ENCODE peak calls at places on chromosomes 16 and 17, in seven cellular contexts. W is heart left ventricle, H is spleen, T is uterus, X is ovary, R is IMR-90, Y is A549. L is an unnamed sample.

GRCh38 chr16:76535-77272 is 1.3 kb upstream of the MPG start:
- DNase-seq in W (peak), H (no peak), T (peak), X (peak), R (peak), Y (peak), L (peak)

GRCh38 chr17:49409066-49409465 is 5.6 kb downstream of the PHB1 start:
- DNase-seq in W (no peak), H (no peak), T (no peak), X (no peak), R (no peak), Y (no peak), L (no peak)

GRCh38 chr17:40909351-40909750 is 24.3 kb upstream of the KRT20 start:
- DNase-seq in W (peak), H (peak), T (peak), X (peak), R (peak), Y (peak), L (peak)

GRCh38 chr16:50602531-50603205 is 54.5 kb downstream of the NKD1 start:
- DNase-seq in W (no peak), H (no peak), T (no peak), X (no peak), R (no peak), Y (no peak), L (no peak)

GRCh38 chr17:78992542-78993212 is 13.0 kb upstream of the LGALS3BP start:
- DNase-seq in W (no peak), H (no peak), T (peak), X (no peak), R (no peak), Y (no peak), L (no peak)

GRCh38 chr16:30946671-30947532 is 2.0 kb upstream of the ORAI3 start:
- DNase-seq in W (no peak), H (no peak), T (no peak), X (peak), R (no peak), Y (no peak), L (no peak)

GRCh38 chr16:734981-735881 is 5.6 kb downstream of the CIAO3 start:
- DNase-seq in W (peak), H (peak), T (no peak), X (no peak), R (no peak), Y (no peak), L (no peak)

GRCh38 chr17:43754947-43755346 is 3.6 kb downstream of the SOST start:
- DNase-seq in W (no peak), H (no peak), T (no peak), X (no peak), R (no peak), Y (no peak), L (no peak)

GRCh38 chr17:7969434-7969833 is 33.0 kb upstream of the GUCY2D start:
- DNase-seq in W (no peak), H (no peak), T (no peak), X (no peak), R (no peak), Y (no peak), L (no peak)

GRCh38 chr16:4136229-4136813 is 20.1 kb upstream of the ADCY9 start:
- DNase-seq in W (no peak), H (no peak), T (no peak), X (no peak), R (no peak), Y (no peak), L (no peak)

GRCh38 chr17:76612977-76613851 is 27.6 kb upstream of the ST6GALNAC2 start:
- DNase-seq in W (no peak), H (no peak), T (no peak), X (no peak), R (no peak), Y (no peak), L (no peak)

GRCh38 chr17:78358538-78359215 is 1.2 kb downstream of the SOCS3 start:
- DNase-seq in W (no peak), H (no peak), T (no peak), X (no peak), R (peak), Y (no peak), L (no peak)

GRCh38 chr17:80892900-80893603 is 98.6 kb upstream of the CHMP6 start:
- DNase-seq in W (peak), H (no peak), T (no peak), X (no peak), R (peak), Y (peak), L (peak)

GRCh38 chr17:43591750-43592562 is 45.8 kb upstream of the ETV4 start:
- DNase-seq in W (peak), H (no peak), T (peak), X (peak), R (peak), Y (no peak), L (peak)

GRCh38 chr17:42111901-42112551 is 488 bp downstream of the DHX58 start:
- DNase-seq in W (no peak), H (peak), T (no peak), X (peak), R (peak), Y (no peak), L (peak)

GRCh38 chr17:76547183-76547641 is 7.4 kb downstream of the PRCD start:
- DNase-seq in W (peak), H (peak), T (peak), X (peak), R (peak), Y (peak), L (no peak)

GRCh38 chr16:7714775-7715174 is 382.1 kb downstream of the RBFOX1 start:
- DNase-seq in W (no peak), H (no peak), T (no peak), X (no peak), R (no peak), Y (no peak), L (no peak)

GRCh38 chr17:16349461-16349860 is 3.8 kb downstream of the CENPV start:
- DNase-seq in W (no peak), H (no peak), T (no peak), X (no peak), R (no peak), Y (no peak), L (no peak)

GRCh38 chr16:57758331-57759117 is 23.0 kb downstream of the KATNB1 start:
- DNase-seq in W (peak), H (no peak), T (no peak), X (no peak), R (no peak), Y (no peak), L (no peak)

GRCh38 chr17:21392257-21392656 is 16.1 kb downstream of the KCNJ12 start:
- DNase-seq in W (no peak), H (no peak), T (no peak), X (no peak), R (no peak), Y (no peak), L (no peak)

GRCh38 chr17:62892870-62893338 is 73.1 kb upstream of the TANC2 start:
- DNase-seq in W (peak), H (peak), T (no peak), X (no peak), R (peak), Y (peak), L (peak)

GRCh38 chr17:9937164-9937835 is 32.2 kb upstream of the RCVRN start:
- DNase-seq in W (peak), H (no peak), T (peak), X (peak), R (no peak), Y (no peak), L (no peak)

GRCh38 chr17:41176744-41177387 is 1.2 kb downstream of the KRTAP4-2 start:
- DNase-seq in W (no peak), H (no peak), T (no peak), X (no peak), R (no peak), Y (no peak), L (no peak)

GRCh38 chr17:28365487-28365886 is 488 bp upstream of the SEBOX start:
- DNase-seq in W (no peak), H (no peak), T (no peak), X (no peak), R (no peak), Y (no peak), L (no peak)

GRCh38 chr17:36837193-36837592 is 100.1 kb upstream of the LHX1 start:
- DNase-seq in W (no peak), H (no peak), T (no peak), X (no peak), R (no peak), Y (no peak), L (no peak)

GRCh38 chr17:7552621-7553051 is 3.8 kb downstream of the TNFSF12 start:
- DNase-seq in W (no peak), H (peak), T (no peak), X (no peak), R (no peak), Y (no peak), L (no peak)

GRCh38 chr17:2423271-2423670 is 22.4 kb upstream of the MNT start:
- DNase-seq in W (no peak), H (no peak), T (no peak), X (no peak), R (no peak), Y (no peak), L (no peak)

GRCh38 chr17:50271173-50271750 is 3.0 kb upstream of the TMEM92 start:
- DNase-seq in W (no peak), H (no peak), T (peak), X (no peak), R (peak), Y (no peak), L (no peak)

GRCh38 chr16:68349838-68350410 is 39.1 kb downstream of the PRMT7 start:
- DNase-seq in W (no peak), H (no peak), T (no peak), X (no peak), R (no peak), Y (no peak), L (no peak)

GRCh38 chr16:716250-716607 is 1.3 kb downstream of the METRN start:
- DNase-seq in W (no peak), H (no peak), T (no peak), X (no peak), R (no peak), Y (no peak), L (peak)

GRCh38 chr17:61251939-61252865 is 147.4 kb upstream of the TBX2 start:
- DNase-seq in W (peak), H (peak), T (peak), X (peak), R (peak), Y (no peak), L (peak)

GRCh38 chr17:77143306-77143705 is 2.5 kb downstream of the SEC14L1 start:
- DNase-seq in W (no peak), H (no peak), T (no peak), X (no peak), R (no peak), Y (no peak), L (no peak)

DNA sequence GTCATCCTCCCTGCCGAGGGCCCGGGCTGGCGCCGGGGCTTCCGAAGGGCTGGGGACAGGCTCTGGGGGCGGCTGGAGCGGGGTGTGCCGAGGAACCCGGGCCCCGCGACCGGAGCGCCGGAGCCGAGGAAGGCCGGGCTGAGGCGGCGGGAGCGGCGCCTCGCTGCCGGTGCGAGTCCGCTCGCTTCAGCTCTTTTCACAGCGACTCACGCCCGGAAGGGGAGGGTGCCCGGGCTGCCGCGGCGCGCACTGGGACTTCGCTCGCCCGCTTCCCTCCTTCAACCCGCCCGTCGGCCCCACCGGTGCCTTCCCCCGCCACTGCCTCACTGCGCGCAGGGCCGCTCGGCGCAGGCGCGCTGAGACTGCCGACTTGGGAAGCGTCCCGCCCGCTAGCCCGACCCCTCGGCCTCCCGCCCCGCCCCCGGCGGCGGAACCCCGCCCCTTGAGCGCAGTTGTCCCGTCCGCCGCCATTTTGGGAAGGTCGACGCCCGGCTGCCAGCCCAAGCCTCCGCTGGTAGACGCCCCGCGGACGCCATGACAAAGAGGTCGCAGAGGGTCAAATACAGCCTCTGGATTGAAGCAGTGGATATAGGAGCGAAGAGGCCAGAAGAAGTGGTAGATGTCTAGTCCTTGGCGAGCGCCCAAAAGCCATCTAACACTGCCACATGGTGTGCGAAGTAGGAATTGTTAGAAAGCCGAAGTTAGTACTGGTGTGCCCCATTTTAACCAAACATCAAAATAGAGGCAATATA is at the start of gene UBE2G1:
- DNase-seq in W (peak), H (peak), T (peak), X (peak), R (peak), Y (peak), L (peak)
- TF ChIP-seq POLR2A in W (peak), H (peak), T (peak), X (peak), R (peak), Y (peak), L (peak)

GRCh38 chr17:19336938-19337711 is 25.4 kb downstream of the B9D1 start:
- DNase-seq in W (no peak), H (peak), T (peak), X (no peak), R (no peak), Y (no peak), L (no peak)
- TF ChIP-seq POLR2A in W (no peak), H (no peak), T (no peak), X (no peak), R (no peak), Y (peak), L (no peak)

DNA sequence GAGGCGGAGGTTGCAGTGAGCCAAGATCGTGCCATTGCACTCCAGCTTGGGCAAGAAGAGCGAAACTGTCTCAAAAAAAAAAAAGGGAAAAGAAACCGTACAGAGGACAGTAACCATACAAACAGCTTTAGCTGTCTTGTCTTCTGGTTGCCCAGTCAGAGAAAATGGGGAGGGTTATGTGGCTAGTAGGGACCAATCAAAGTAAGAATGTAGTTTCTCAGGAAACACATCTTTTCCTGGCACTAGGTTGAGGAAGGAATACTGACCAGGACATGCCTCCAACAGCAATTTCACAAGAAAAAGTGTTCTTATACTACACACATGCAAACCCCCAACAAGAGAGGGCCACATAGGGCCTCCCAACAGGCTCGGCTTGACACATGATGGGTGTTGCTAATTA is 2.1 kb downstream of the MIF4GD start:
- DNase-seq in W (no peak), H (no peak), T (no peak), X (no peak), R (no peak), Y (no peak), L (no peak)
- TF ChIP-seq POLR2A in W (no peak), H (no peak), T (no peak), X (no peak), R (no peak), Y (no peak), L (no peak)

DNA sequence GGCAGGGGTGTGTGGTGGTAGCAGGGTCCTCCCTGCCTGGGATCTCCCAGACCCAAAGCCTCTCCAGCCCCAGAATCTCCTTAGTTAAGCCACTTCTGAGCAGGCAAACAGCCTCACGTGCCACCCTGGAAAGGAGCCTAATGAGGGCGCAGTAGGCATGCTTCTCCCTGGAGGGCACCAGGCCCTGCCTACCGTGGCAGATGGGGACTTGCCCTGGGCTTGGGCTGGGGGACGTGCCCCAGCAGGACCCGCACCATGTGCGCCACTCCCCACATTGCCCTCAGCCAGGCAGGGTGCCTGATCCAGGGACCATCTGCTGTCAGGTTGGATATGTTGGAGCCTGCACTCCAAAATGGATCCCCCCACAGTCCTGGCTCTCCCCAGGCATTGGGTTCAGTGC is 14.2 kb downstream of the FAM83G start:
- DNase-seq in W (no peak), H (no peak), T (no peak), X (no peak), R (no peak), Y (no peak), L (no peak)
- TF ChIP-seq POLR2A in W (no peak), H (no peak), T (no peak), X (no peak), R (no peak), Y (no peak), L (no peak)

GRCh38 chr17:68200689-68201424 is 47.0 kb upstream of the AMZ2 start:
- DNase-seq in W (peak), H (peak), T (peak), X (peak), R (peak), Y (peak), L (peak)
- TF ChIP-seq POLR2A in W (no peak), H (no peak), T (no peak), X (no peak), R (no peak), Y (no peak), L (no peak)